ENCODE peak calls at places on chromosomes 1 and 21, in four cellular contexts. H is T-cell, P is amniotic epithelial cell, S is astrocyte of the spinal cord. O is an unnamed sample.

GRCh38 chr1:228781161-228781771 is 46.0 kb downstream of the RHOU start:
- DNase-seq in H (no peak), P (peak), S (peak), O (no peak)

GRCh38 chr1:42433324-42433860 is 22.4 kb downstream of the ZMYND12 start:
- DNase-seq in H (no peak), P (peak), S (no peak), O (no peak)

GRCh38 chr1:4309676-4310320 is 344.6 kb upstream of the AJAP1 start:
- DNase-seq in H (no peak), P (no peak), S (no peak), O (no peak)

GRCh38 chr1:218209351-218209861 is 75.7 kb upstream of the RRP15 start:
- DNase-seq in H (no peak), P (peak), S (peak), O (no peak)

GRCh38 chr1:227949954-227950734 is 2.4 kb upstream of the WNT9A start:
- DNase-seq in H (no peak), P (no peak), S (no peak), O (no peak)

GRCh38 chr1:89262643-89263042 is 10.0 kb downstream of the GBP5 start:
- DNase-seq in H (no peak), P (peak), S (peak), O (peak)

GRCh38 chr1:7341145-7341900 is 429.8 kb upstream of the VAMP3 start:
- DNase-seq in H (no peak), P (peak), S (peak), O (no peak)

GRCh38 chr1:85585845-85586244 is 5.3 kb downstream of the CCN1 start:
- DNase-seq in H (no peak), P (peak), S (peak), O (peak)

GRCh38 chr1:25770541-25771245 is 29.3 kb upstream of the SELENON start:
- DNase-seq in H (no peak), P (no peak), S (no peak), O (no peak)

GRCh38 chr1:62438163-62438562 is 1.3 kb downstream of the USP1 start:
- DNase-seq in H (no peak), P (no peak), S (peak), O (no peak)

GRCh38 chr1:172359531-172359991 is 60.9 kb upstream of the C1orf105 start:
- DNase-seq in H (no peak), P (peak), S (peak), O (peak)

GRCh38 chr1:153866045-153866850 is 56.5 kb downstream of the GATAD2B start:
- DNase-seq in H (no peak), P (peak), S (peak), O (no peak)

GRCh38 chr21:37564924-37565529 is 198.5 kb downstream of the DYRK1A start:
- DNase-seq in H (no peak), P (peak), S (peak), O (no peak)

GRCh38 chr21:24594082-24594481 is 1013.2 kb downstream of the MRPL39 start:
- DNase-seq in H (no peak), P (no peak), S (no peak), O (no peak)

GRCh38 chr21:43603641-43604504 is 55.4 kb downstream of the HSF2BP start:
- DNase-seq in H (no peak), P (peak), S (peak), O (peak)

GRCh38 chr1:154534263-154534844 is 24.1 kb downstream of the UBE2Q1 start:
- DNase-seq in H (no peak), P (peak), S (no peak), O (peak)

GRCh38 chr1:157113631-157114030 is 14.0 kb upstream of the ETV3L start:
- DNase-seq in H (no peak), P (no peak), S (no peak), O (no peak)

GRCh38 chr1:87048237-87048636 is 133.8 kb downstream of the HS2ST1 start:
- DNase-seq in H (no peak), P (no peak), S (no peak), O (no peak)

GRCh38 chr1:201426395-201427310 is 5.1 kb upstream of the TNNI1 start:
- DNase-seq in H (no peak), P (no peak), S (no peak), O (no peak)

GRCh38 chr1:6880951-6881690 is 95.9 kb downstream of the CAMTA1 start:
- DNase-seq in H (no peak), P (no peak), S (peak), O (peak)

GRCh38 chr1:59477286-59477685 is 180.4 kb downstream of the FGGY start:
- DNase-seq in H (no peak), P (peak), S (peak), O (peak)

GRCh38 chr21:14916676-14917141 is 148.1 kb downstream of the NRIP1 start:
- DNase-seq in H (no peak), P (peak), S (peak), O (peak)

GRCh38 chr1:27099154-27099903 is 55.6 kb downstream of the SLC9A1 start:
- DNase-seq in H (no peak), P (peak), S (peak), O (no peak)

GRCh38 chr1:99507906-99508732 is 137.8 kb upstream of the PALMD start:
- DNase-seq in H (no peak), P (no peak), S (no peak), O (no peak)

GRCh38 chr1:24364975-24365678 is 46.0 kb downstream of the GRHL3 start:
- DNase-seq in H (no peak), P (peak), S (peak), O (peak)

GRCh38 chr21:24445517-24445916 is 1161.8 kb downstream of the MRPL39 start:
- DNase-seq in H (no peak), P (no peak), S (no peak), O (no peak)

GRCh38 chr1:236280438-236281285 is 1.1 kb downstream of the ERO1B start:
- DNase-seq in H (peak), P (no peak), S (no peak), O (no peak)

GRCh38 chr1:20029178-20029912 is 40.6 kb upstream of the PLA2G5 start:
- DNase-seq in H (no peak), P (peak), S (no peak), O (no peak)

GRCh38 chr1:90391116-90391515 is 326.0 kb downstream of the BARHL2 start:
- DNase-seq in H (no peak), P (peak), S (peak), O (peak)

GRCh38 chr1:235642943-235643371 is 6.6 kb downstream of the GNG4 start:
- DNase-seq in H (no peak), P (no peak), S (no peak), O (no peak)

GRCh38 chr1:56073614-56074356 is 505.6 kb downstream of the PLPP3 start:
- DNase-seq in H (no peak), P (no peak), S (peak), O (no peak)

GRCh38 chr1:114531094-114531493 is 20.1 kb upstream of the TRIM33 start:
- DNase-seq in H (no peak), P (no peak), S (no peak), O (no peak)

O was measured in renal cortical epithelial cell.